ENCODE peak calls at places on chromosomes 3 and 15, in four cellular contexts. J is body of pancreas, R is GM12864, P is stomach. M is an unnamed sample.
A peak's percentile ranks its signal among the peaks of the same experiment; 100 is the strongest.

GRCh38 chr3:46407976-46408375 is 917 bp downstream of the CCRL2 start:
- DNase-seq in J (no peak), P (no peak), R (no peak), M (no peak)

GRCh38 chr3:77967621-77968020 is 927.7 kb downstream of the ROBO2 start:
- DNase-seq in J (no peak), P (no peak), R (no peak), M (no peak)

GRCh38 chr3:23810342-23811116 is 4.8 kb downstream of the UBE2E1 start:
- DNase-seq in P (peak; percentile 46), R (no peak), J (peak; percentile 43), M (peak; percentile 59)

GRCh38 chr3:165839296-165840076 is 2.3 kb upstream of the BCHE start:
- DNase-seq in P (no peak), J (no peak), R (no peak), M (no peak)

GRCh38 chr3:133460809-133461208 is 61.0 kb downstream of the BFSP2 start:
- DNase-seq in P (no peak), R (no peak), J (no peak), M (no peak)

GRCh38 chr3:32681811-32682210 is 3.2 kb upstream of the CNOT10 start:
- DNase-seq in R (no peak), J (no peak), P (no peak), M (no peak)

GRCh38 chr3:120550546-120550945 is 45.6 kb upstream of the NDUFB4 start:
- DNase-seq in R (no peak), J (no peak), P (no peak), M (no peak)

GRCh38 chr3:155554777-155555445 is 190.0 kb downstream of the PLCH1 start:
- DNase-seq in J (peak; percentile 50), R (peak; percentile 7), P (no peak), M (no peak)

GRCh38 chr3:10495003-10495402 is 10.4 kb downstream of the ATP2B2 start:
- DNase-seq in J (peak; percentile 77), R (no peak), P (peak; percentile 51), M (no peak)

GRCh38 chr3:138112362-138112761 is 3.0 kb downstream of the DZIP1L start:
- DNase-seq in J (no peak), R (no peak), P (no peak), M (no peak)

GRCh38 chr3:64224826-64225606 is at the start of gene PRICKLE2:
- DNase-seq in J (peak; percentile 72), P (peak; percentile 67), R (peak; percentile 75), M (peak; percentile 14)

GRCh38 chr3:157782236-157782635 is 279.0 kb upstream of the VEPH1 start:
- DNase-seq in R (no peak), P (no peak), J (no peak), M (no peak)

GRCh38 chr3:114025451-114025850 is 30.9 kb downstream of the CCDC191 start:
- DNase-seq in R (no peak), P (no peak), J (no peak), M (no peak)

GRCh38 chr15:92801774-92802464 is 98.2 kb upstream of the CHD2 start:
- DNase-seq in R (no peak), J (peak; percentile 64), P (no peak), M (no peak)

GRCh38 chr3:13132281-13132680 is 59.1 kb upstream of the IQSEC1 start:
- DNase-seq in J (no peak), R (no peak), P (peak; percentile 3), M (no peak)

GRCh38 chr3:184289426-184289938 is 9.6 kb upstream of the PSMD2 start:
- DNase-seq in R (no peak), J (peak; percentile 61), P (peak; percentile 59), M (peak; percentile 86)

GRCh38 chr3:197554562-197555280 is 1.0 kb downstream of the BDH1 start:
- DNase-seq in R (peak; percentile 88), J (peak; percentile 97), P (peak; percentile 97), M (peak; percentile 98)

GRCh38 chr3:70981252-70981933 is 602.1 kb downstream of the FOXP1 start:
- DNase-seq in R (no peak), P (no peak), J (no peak), M (no peak)

GRCh38 chr3:146380052-146380451 is 89.3 kb downstream of the PLSCR2 start:
- DNase-seq in J (no peak), R (no peak), P (no peak), M (no peak)

GRCh38 chr3:146384786-146385185 is 84.6 kb downstream of the PLSCR2 start:
- DNase-seq in J (no peak), R (no peak), P (no peak), M (no peak)

GRCh38 chr3:146387566-146387965 is 81.8 kb downstream of the PLSCR2 start:
- DNase-seq in P (no peak), R (no peak), J (no peak), M (no peak)

GRCh38 chr3:146382386-146382785 is 87.0 kb downstream of the PLSCR2 start:
- DNase-seq in J (no peak), P (no peak), R (no peak), M (no peak)
- TF ChIP-seq CTCF in J (no peak), P (no peak), R (no peak), M (no peak)

DNA sequence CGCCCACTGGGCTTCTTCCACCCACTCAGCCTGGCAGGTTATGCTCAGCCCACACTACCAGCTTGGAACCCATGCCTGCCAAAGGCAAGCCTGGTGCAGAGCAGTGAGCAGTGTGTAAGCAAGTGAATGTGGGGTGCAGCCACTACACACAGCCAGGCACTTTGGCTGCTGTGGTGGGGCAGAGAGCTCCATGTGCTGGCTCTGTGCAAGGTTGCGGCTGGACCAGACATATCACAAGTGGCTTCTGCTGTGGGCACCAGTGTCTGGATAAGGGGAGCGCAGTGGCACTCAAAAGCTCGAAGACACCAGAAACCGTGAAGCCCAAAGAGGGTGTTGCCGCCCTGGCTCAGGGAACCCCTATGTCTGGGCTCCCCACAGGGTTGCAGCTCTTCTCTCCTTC is 563.7 kb downstream of the SI start:
- DNase-seq in R (no peak), P (no peak), J (no peak), M (no peak)
- TF ChIP-seq CTCF in R (no peak), P (no peak), J (no peak), M (no peak)

DNA sequence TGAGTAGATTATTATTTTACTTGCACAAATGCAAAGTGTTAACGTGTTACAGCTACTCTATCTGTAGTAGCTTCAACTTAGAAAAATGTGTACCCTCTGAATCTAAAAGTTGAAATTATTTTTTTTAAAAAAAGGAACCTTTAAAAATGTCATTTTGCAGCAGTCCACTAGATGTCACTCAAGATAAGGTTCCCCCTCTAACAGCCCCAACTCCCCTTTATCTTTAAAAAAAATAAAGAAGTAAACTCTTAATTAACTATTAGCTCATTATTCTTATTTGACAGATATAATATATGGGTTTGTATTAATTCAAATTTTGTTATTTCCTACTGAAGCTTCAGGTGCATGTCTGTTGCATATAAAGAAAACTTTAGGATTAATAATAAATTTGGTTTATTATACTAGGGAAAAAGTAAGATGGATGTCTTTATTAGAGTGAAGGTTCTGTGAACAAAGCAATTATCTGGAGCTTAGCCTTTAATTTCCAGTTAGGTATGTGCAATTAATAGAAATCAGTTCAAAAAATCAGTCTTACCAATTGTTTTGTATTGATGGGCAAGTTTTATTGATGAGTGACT is 288.5 kb downstream of the VGLL3 start:
- DNase-seq in P (no peak), R (no peak), J (no peak), M (peak; percentile 10)
- TF ChIP-seq CTCF in P (no peak), R (peak; percentile 39), J (no peak), M (peak; percentile 51)

DNA sequence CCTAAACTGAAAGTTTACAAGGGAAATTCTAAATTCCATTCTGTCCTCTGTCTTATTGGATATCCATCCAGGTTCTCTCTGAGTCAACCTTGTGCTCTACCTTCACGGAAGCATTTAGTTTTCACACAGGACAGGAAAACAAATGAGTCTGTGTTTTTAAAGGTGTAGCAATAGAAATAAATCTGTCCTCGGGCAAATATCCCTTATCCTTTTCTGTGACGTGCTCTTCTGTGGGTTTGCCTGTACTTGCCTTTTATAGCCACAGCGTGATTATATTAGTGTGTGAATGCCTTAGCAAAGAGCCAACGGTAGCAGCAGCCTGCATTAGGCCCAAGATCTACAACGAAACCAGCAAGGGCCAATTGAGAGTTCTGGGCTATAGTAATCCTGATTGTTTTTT is 127.2 kb upstream of the PLSCR5 start:
- DNase-seq in P (no peak), R (no peak), J (no peak), M (no peak)
- TF ChIP-seq CTCF in P (no peak), R (no peak), J (no peak), M (no peak)

GRCh38 chr15:90294601-90295269 is 29.3 kb downstream of the NGRN start:
- DNase-seq in R (no peak), J (no peak), P (no peak), M (no peak)
- TF ChIP-seq CTCF in R (no peak), J (peak; percentile 28), P (no peak), M (no peak)

GRCh38 chr3:151086484-151087456 is 1.3 kb downstream of the MED12L start:
- DNase-seq in R (peak; percentile 16), P (peak; percentile 67), J (peak; percentile 81), M (peak; percentile 88)
- TF ChIP-seq CTCF in R (peak; percentile 50), P (peak; percentile 17), J (peak; percentile 48), M (peak; percentile 42)

GRCh38 chr15:29425864-29426263 is 156.2 kb upstream of the NSMCE3 start:
- DNase-seq in R (no peak), J (no peak), P (no peak), M (no peak)

GRCh38 chr15:29428925-29429573 is 159.4 kb upstream of the NSMCE3 start:
- DNase-seq in J (no peak), P (no peak), R (no peak), M (no peak)

GRCh38 chr15:29420188-29420587 is 150.6 kb upstream of the NSMCE3 start:
- DNase-seq in P (no peak), R (no peak), J (no peak), M (no peak)

GRCh38 chr15:29422606-29423005 is 153.0 kb upstream of the NSMCE3 start:
- DNase-seq in P (no peak), J (no peak), R (no peak), M (no peak)

GRCh38 chr15:29424118-29424517 is 154.5 kb upstream of the NSMCE3 start:
- DNase-seq in R (no peak), J (no peak), P (no peak), M (no peak)
- TF ChIP-seq CTCF in R (no peak), J (no peak), P (no peak), M (no peak)